ENCODE peak calls at places on chromosomes 7 and 10, in eight cellular contexts. Q is trophoblast cell, F is ACHN, L is pons, Y is foreskin fibroblast, A is skeletal muscle cell, R is NCI-H1092, Z is Daoy. X is an unnamed sample.

GRCh38 chr7:142338633-142339501 is 81.0 kb upstream of the PRSS58 start:
- DNase-seq in L (peak), A (no peak), R (peak), Z (peak), Y (no peak), Q (no peak), F (peak), X (no peak)

GRCh38 chr10:113552014-113552413 is 839 bp upstream of the HABP2 start:
- DNase-seq in A (no peak), F (no peak), L (no peak), Z (no peak), R (no peak), Q (no peak), Y (no peak), X (no peak)

GRCh38 chr7:26439502-26440252 is 148.0 kb downstream of the SNX10 start:
- DNase-seq in L (peak), A (no peak), Z (no peak), R (peak), Y (no peak), F (no peak), Q (no peak), X (no peak)

GRCh38 chr7:74657692-74658170 is at the start of gene GTF2I:
- DNase-seq in Z (no peak), L (no peak), Q (peak), A (no peak), F (peak), Y (no peak), R (peak), X (no peak)

GRCh38 chr7:8295638-8296361 is 33.8 kb upstream of the ICA1 start:
- DNase-seq in R (peak), L (peak), Y (peak), A (peak), Q (peak), F (peak), Z (peak), X (peak)

GRCh38 chr10:80202934-80203834 is 2.2 kb downstream of the ANXA11 start:
- DNase-seq in R (no peak), A (peak), F (peak), Z (peak), L (no peak), Y (peak), Q (peak), X (no peak)

GRCh38 chr7:51103718-51104117 is 212.9 kb downstream of the COBL start:
- DNase-seq in F (no peak), Q (no peak), Z (no peak), R (no peak), Y (no peak), A (no peak), L (no peak), X (no peak)

GRCh38 chr7:1343551-1343950 is 110.9 kb downstream of the UNCX start:
- DNase-seq in R (no peak), F (no peak), Q (no peak), Z (no peak), L (no peak), Y (no peak), A (no peak), X (no peak)

GRCh38 chr10:11409357-11409756 is 202.1 kb downstream of the USP6NL start:
- DNase-seq in Q (no peak), F (no peak), R (no peak), Z (no peak), A (no peak), L (no peak), Y (no peak), X (no peak)

GRCh38 chr7:39016609-39017008 is 38.9 kb downstream of the POU6F2 start:
- DNase-seq in Y (no peak), A (no peak), R (no peak), L (no peak), F (no peak), Q (peak), Z (no peak), X (no peak)

GRCh38 chr10:88372051-88372450 is 211.1 kb downstream of the RNLS start:
- DNase-seq in A (no peak), R (no peak), L (no peak), Q (no peak), F (no peak), Y (no peak), Z (no peak), X (no peak)

GRCh38 chr7:136166521-136166920 is 189.4 kb upstream of the MTPN start:
- DNase-seq in R (no peak), Z (no peak), L (no peak), F (no peak), Q (no peak), A (no peak), Y (no peak), X (no peak)

GRCh38 chr10:13567030-13567429 is 19.7 kb upstream of the PRPF18 start:
- DNase-seq in Z (no peak), Q (peak), R (no peak), Y (peak), F (no peak), A (no peak), L (no peak), X (no peak)

GRCh38 chr10:100364735-100365391 is 17.8 kb downstream of the SCD start:
- DNase-seq in L (peak), Y (peak), A (peak), F (peak), Z (peak), Q (peak), R (peak), X (peak)

GRCh38 chr7:17234398-17235021 is 63.9 kb upstream of the AHR start:
- DNase-seq in A (peak), R (no peak), Z (peak), L (peak), F (peak), Y (peak), Q (peak), X (no peak)

GRCh38 chr10:50286517-50286916 is 35.2 kb upstream of the ASAH2 start:
- DNase-seq in A (peak), Q (no peak), R (no peak), F (no peak), Y (peak), Z (no peak), L (peak), X (no peak)

GRCh38 chr7:127918130-127918529 is 113.1 kb downstream of the LRRC4 start:
- DNase-seq in Y (no peak), Q (no peak), F (no peak), Z (no peak), A (no peak), L (no peak), R (no peak), X (no peak)

GRCh38 chr7:36670585-36671431 is 53.5 kb downstream of the AOAH start:
- DNase-seq in L (peak), Z (peak), R (peak), A (no peak), Q (peak), F (peak), Y (peak), X (peak)

GRCh38 chr10:29858352-29859267 is 200.8 kb downstream of the JCAD start:
- DNase-seq in A (no peak), Y (peak), Q (peak), F (peak), L (peak), Z (peak), R (no peak), X (peak)

GRCh38 chr10:28248092-28248491 is 54.8 kb downstream of the MPP7 start:
- DNase-seq in A (no peak), F (no peak), Q (no peak), Z (peak), R (no peak), Y (peak), L (no peak), X (no peak)

GRCh38 chr7:29369909-29370488 is 175.4 kb downstream of the CHN2 start:
- DNase-seq in R (no peak), Z (no peak), Y (no peak), A (no peak), Q (no peak), F (no peak), L (no peak), X (no peak)

GRCh38 chr7:70578131-70578530 is 553.8 kb upstream of the GALNT17 start:
- DNase-seq in Q (no peak), Z (no peak), F (no peak), L (no peak), R (no peak), Y (no peak), A (no peak), X (no peak)

GRCh38 chr7:107684947-107685463 is 24.4 kb downstream of the SLC26A4 start:
- DNase-seq in L (no peak), F (no peak), Y (no peak), A (no peak), Q (no peak), R (no peak), Z (no peak), X (no peak)